ENCODE peak calls at places on chromosomes 3 and 15, in four cellular contexts. H, C, Z and T are unnamed samples.

GRCh38 chr3:99167016-99167415 is 265.5 kb upstream of the DCBLD2 start:
- DNase-seq in H (no peak), C (no peak), Z (no peak), T (no peak)

GRCh38 chr3:9135526-9135925 is 113.9 kb downstream of the SRGAP3 start:
- DNase-seq in H (no peak), C (no peak), Z (no peak), T (no peak)

GRCh38 chr3:58536501-58537411 is at the start of gene ACOX2:
- DNase-seq in H (no peak), C (no peak), Z (no peak), T (no peak)

GRCh38 chr3:148954981-148955380 is 36.4 kb upstream of the GYG1 start:
- DNase-seq in H (no peak), C (no peak), Z (no peak), T (no peak)

GRCh38 chr3:105763674-105764036 is 105.2 kb downstream of the CBLB start:
- DNase-seq in H (no peak), C (no peak), Z (no peak), T (no peak)

GRCh38 chr3:168093229-168093628 is 2.5 kb downstream of the GOLIM4 start:
- DNase-seq in H (no peak), C (no peak), Z (no peak), T (no peak)

GRCh38 chr15:93037341-93038063 is 51.5 kb downstream of the RGMA start:
- DNase-seq in H (no peak), C (no peak), Z (no peak), T (peak)

GRCh38 chr15:38886315-38887163 is 321.9 kb upstream of the RASGRP1 start:
- DNase-seq in H (no peak), C (no peak), Z (no peak), T (no peak)

GRCh38 chr3:172449468-172450149 is 1.4 kb upstream of the GHSR start:
- DNase-seq in H (no peak), C (peak), Z (peak), T (no peak)

GRCh38 chr15:38941399-38941953 is 376.9 kb upstream of the RASGRP1 start:
- DNase-seq in H (no peak), C (no peak), Z (no peak), T (no peak)

DNA sequence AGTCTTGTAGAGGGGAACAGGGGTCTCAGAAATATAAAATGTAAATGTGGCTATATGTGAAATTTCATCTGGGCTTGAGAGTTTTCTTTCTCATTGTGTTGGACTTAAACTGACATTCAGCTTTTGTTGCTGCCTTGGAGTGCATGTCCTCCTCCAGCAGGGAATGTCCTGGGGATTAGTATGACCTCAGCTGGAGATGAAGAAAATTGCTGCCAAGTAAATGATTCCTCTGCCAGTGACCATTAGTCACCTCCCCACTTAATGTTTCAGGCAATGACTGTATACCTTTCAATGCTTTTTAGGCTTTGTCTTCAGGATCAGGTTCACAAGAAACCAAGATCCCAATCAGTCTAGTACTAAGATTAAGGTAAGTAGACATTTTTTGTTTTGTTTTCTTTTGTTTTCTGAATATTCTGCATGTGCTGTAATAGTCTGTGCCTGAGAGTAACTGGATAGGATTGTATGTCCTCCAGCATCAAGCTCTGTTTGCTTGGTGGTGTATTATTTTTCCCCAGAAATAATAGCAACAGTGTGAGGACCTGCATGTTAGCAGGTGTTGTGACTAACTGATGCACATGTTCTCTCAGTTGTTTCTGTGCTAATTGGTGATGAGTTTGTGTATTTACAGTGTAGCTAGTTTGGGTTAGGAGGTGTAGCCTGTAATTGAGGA is 18.1 kb upstream of the SLC22A13 start:
- DNase-seq in H (no peak), C (no peak), Z (no peak), T (no peak)
- TF ChIP-seq SPI1 in H (no peak), C (no peak), Z (no peak), T (no peak)

GRCh38 chr3:97815149-97815917 is 6.5 kb upstream of the CRYBG3 start:
- DNase-seq in H (no peak), C (no peak), Z (no peak), T (no peak)
- TF ChIP-seq SPI1 in H (no peak), C (no peak), Z (no peak), T (no peak)

GRCh38 chr3:150248116-150248864 is 159.8 kb upstream of the TSC22D2 start:
- DNase-seq in H (no peak), C (no peak), Z (no peak), T (no peak)
- TF ChIP-seq SPI1 in H (peak), C (no peak), Z (peak), T (no peak)

GRCh38 chr3:173711619-173712018 is 314.1 kb downstream of the NLGN1 start:
- DNase-seq in H (no peak), C (no peak), Z (no peak), T (no peak)
- TF ChIP-seq SPI1 in H (no peak), C (no peak), Z (no peak), T (no peak)

GRCh38 chr15:99006904-99007495 is 592 bp downstream of the PGPEP1L start:
- DNase-seq in H (no peak), C (no peak), Z (no peak), T (no peak)
- TF ChIP-seq SPI1 in H (no peak), C (no peak), Z (no peak), T (no peak)